ENCODE peak calls at places on chromosomes 11 and 22, in six cellular contexts. V is endodermal cell, T is suprapubic skin, L is BE2C, Z is PC-3, C is colonic mucosa. P is an unnamed sample. For H3K36me3 and H3K27me3, the result is how much of the 10 kb centered on the place peaks cover.

GRCh38 chr22:27331526-27332281 is 469.9 kb downstream of the MN1 start:
- DNase-seq in V (peak), T (no peak), L (peak), Z (peak), C (no peak), P (peak)

GRCh38 chr22:43491177-43491576 is 79.4 kb downstream of the MPPED1 start:
- DNase-seq in V (no peak), T (no peak), L (no peak), Z (no peak), C (no peak), P (no peak)

GRCh38 chr11:2847511-2847910 is 38.1 kb downstream of the CDKN1C start:
- DNase-seq in V (no peak), T (no peak), L (no peak), Z (no peak), C (no peak), P (no peak)

GRCh38 chr11:86101493-86101892 is 32.6 kb upstream of the PICALM start:
- DNase-seq in V (no peak), T (no peak), L (no peak), Z (peak), C (no peak), P (no peak)

GRCh38 chr11:111514216-111515031 is at the start of gene HOATZ:
- DNase-seq in V (peak), T (no peak), L (peak), Z (no peak), C (no peak), P (no peak)

GRCh38 chr22:48154943-48155240 is 1392.4 kb downstream of the TBC1D22A start:
- DNase-seq in V (no peak), T (no peak), L (no peak), Z (no peak), C (no peak), P (no peak)

GRCh38 chr11:134433806-134434205 is 21.8 kb upstream of the B3GAT1 start:
- DNase-seq in V (no peak), T (no peak), L (no peak), Z (no peak), C (no peak), P (no peak)

GRCh38 chr11:125675196-125675595 is 5.5 kb downstream of the ACRV1 start:
- DNase-seq in V (no peak), T (no peak), L (no peak), Z (no peak), C (no peak), P (no peak)

GRCh38 chr11:70771099-70771885 is 373.0 kb downstream of the CTTN start:
- DNase-seq in V (no peak), T (no peak), L (no peak), Z (no peak), C (no peak), P (no peak)

GRCh38 chr22:27804683-27805297 is 3.2 kb upstream of the MN1 start:
- DNase-seq in V (peak), T (no peak), L (peak), Z (peak), C (peak), P (peak)

GRCh38 chr22:37060801-37061610 is 9.5 kb downstream of the KCTD17 start:
- DNase-seq in V (no peak), T (no peak), L (no peak), Z (no peak), C (no peak), P (no peak)

GRCh38 chr11:114080219-114080618 is 20.7 kb downstream of the ZBTB16 start:
- DNase-seq in V (no peak), T (peak), L (no peak), Z (no peak), C (no peak), P (no peak)

GRCh38 chr11:96306933-96307747 is 35.9 kb downstream of the MAML2 start:
- DNase-seq in V (peak), T (peak), L (peak), Z (peak), C (peak), P (peak)

GRCh38 chr11:2462986-2463765 is 18.4 kb downstream of the KCNQ1 start:
- DNase-seq in V (peak), T (no peak), L (no peak), Z (peak), C (peak), P (no peak)

GRCh38 chr22:34841911-34842310 is 224.0 kb upstream of the ISX start:
- DNase-seq in V (no peak), T (no peak), L (no peak), Z (no peak), C (no peak), P (no peak)

GRCh38 chr11:30935861-30936260 is 349.7 kb upstream of the MPPED2 start:
- DNase-seq in V (no peak), T (no peak), L (no peak), Z (no peak), C (no peak), P (no peak)

GRCh38 chr22:17303840-17304779 is 65.2 kb upstream of the CECR2 start:
- DNase-seq in V (no peak), T (no peak), L (no peak), Z (no peak), C (no peak), P (no peak)

GRCh38 chr11:93330446-93330984 is at the start of gene DEUP1:
- DNase-seq in V (peak), T (peak), L (peak), Z (peak), C (peak), P (no peak)

GRCh38 chr11:66700337-66700736 is 22.6 kb upstream of the RBM4B start:
- DNase-seq in V (no peak), T (no peak), L (no peak), Z (no peak), C (no peak), P (no peak)

GRCh38 chr11:69156673-69157155 is 979 bp downstream of the SMIM38 start:
- DNase-seq in V (no peak), T (no peak), L (no peak), Z (no peak), C (no peak), P (no peak)

GRCh38 chr11:33895752-33896137 is 3.9 kb upstream of the LMO2 start:
- DNase-seq in V (no peak), T (no peak), L (no peak), Z (no peak), C (no peak), P (no peak)

GRCh38 chr22:33565580-33565995 is 354.7 kb downstream of the LARGE1 start:
- DNase-seq in V (no peak), T (no peak), L (no peak), Z (no peak), C (no peak), P (no peak)

GRCh38 chr11:99015634-99016454 is 4.9 kb upstream of the CNTN5 start:
- DNase-seq in V (no peak), T (no peak), L (peak), Z (peak), C (no peak), P (no peak)

GRCh38 chr22:29319072-29319471 is 3.6 kb upstream of the RASL10A start:
- DNase-seq in V (no peak), T (no peak), L (no peak), Z (no peak), C (no peak), P (no peak)

GRCh38 chr11:57568330-57568766 is 876 bp upstream of the UBE2L6 start:
- DNase-seq in V (peak), T (peak), L (peak), Z (peak), C (peak), P (no peak)

GRCh38 chr11:2816941-2817421 is 68.6 kb downstream of the CDKN1C start:
- DNase-seq in V (no peak), T (no peak), L (no peak), Z (no peak), C (no peak), P (no peak)

GRCh38 chr11:32079511-32079910 is 11.4 kb upstream of the RCN1 start:
- DNase-seq in V (no peak), T (no peak), L (no peak), Z (no peak), C (no peak), P (no peak)

GRCh38 chr22:22397292-22397870 is 111.2 kb downstream of the ZNF280B start:
- DNase-seq in V (peak), T (no peak), L (no peak), Z (peak), C (no peak), P (peak)

GRCh38 chr22:49582671-49583070 is 245.0 kb downstream of the BRD1 start:
- DNase-seq in V (no peak), T (no peak), L (no peak), Z (no peak), C (no peak), P (no peak)

GRCh38 chr22:20418211-20418788 is 19.3 kb downstream of the SCARF2 start:
- DNase-seq in V (peak), T (peak), L (peak), Z (peak), C (peak), P (peak)

GRCh38 chr22:37316875-37317371 is 34.6 kb downstream of the CYTH4 start:
- DNase-seq in V (peak), T (peak), L (peak), Z (peak), C (peak), P (peak)

GRCh38 chr22:19878461-19879247 is 24.0 kb upstream of the GNB1L start:
- DNase-seq in V (peak), T (peak), L (peak), Z (no peak), C (no peak), P (no peak)

GRCh38 chr11:10806206-10806605 is 2.5 kb downstream of the EIF4G2 start:
- DNase-seq in V (no peak), T (no peak), L (no peak), Z (no peak), C (no peak), P (no peak)

GRCh38 chr11:10807629-10808552 is 835 bp downstream of the EIF4G2 start:
- DNase-seq in V (peak), T (peak), L (peak), Z (peak), C (peak), P (peak)

GRCh38 chr11:10803676-10804075 is 5.0 kb downstream of the EIF4G2 start:
- DNase-seq in V (no peak), T (no peak), L (no peak), Z (no peak), C (no peak), P (no peak)

GRCh38 chr11:10808553-10809372 is at the start of gene EIF4G2:
- DNase-seq in V (peak), T (peak), L (peak), Z (peak), C (peak), P (peak)

GRCh38 chr11:10805741-10806140 is 3.0 kb downstream of the EIF4G2 start:
- DNase-seq in V (no peak), T (no peak), L (no peak), Z (no peak), C (no peak), P (no peak)
- H3K4me3 ChIP-seq in V (peak), T (peak), L (peak), Z (peak), C (no peak), P (no peak)

GRCh38 chr11:61861634-61862033 is 29.7 kb downstream of the FADS3 start:
- DNase-seq in V (no peak), T (no peak), L (no peak), Z (no peak), C (no peak), P (no peak)

GRCh38 chr11:61862714-61863547 is 28.4 kb downstream of the FADS3 start:
- DNase-seq in V (no peak), T (no peak), L (no peak), Z (no peak), C (no peak), P (no peak)

GRCh38 chr11:61855939-61856730 is 28.0 kb downstream of the FADS2 start:
- DNase-seq in V (no peak), T (no peak), L (peak), Z (no peak), C (no peak), P (no peak)

GRCh38 chr11:61863548-61864081 is 27.7 kb downstream of the FADS3 start:
- DNase-seq in V (no peak), T (no peak), L (no peak), Z (no peak), C (no peak), P (no peak)

DNA sequence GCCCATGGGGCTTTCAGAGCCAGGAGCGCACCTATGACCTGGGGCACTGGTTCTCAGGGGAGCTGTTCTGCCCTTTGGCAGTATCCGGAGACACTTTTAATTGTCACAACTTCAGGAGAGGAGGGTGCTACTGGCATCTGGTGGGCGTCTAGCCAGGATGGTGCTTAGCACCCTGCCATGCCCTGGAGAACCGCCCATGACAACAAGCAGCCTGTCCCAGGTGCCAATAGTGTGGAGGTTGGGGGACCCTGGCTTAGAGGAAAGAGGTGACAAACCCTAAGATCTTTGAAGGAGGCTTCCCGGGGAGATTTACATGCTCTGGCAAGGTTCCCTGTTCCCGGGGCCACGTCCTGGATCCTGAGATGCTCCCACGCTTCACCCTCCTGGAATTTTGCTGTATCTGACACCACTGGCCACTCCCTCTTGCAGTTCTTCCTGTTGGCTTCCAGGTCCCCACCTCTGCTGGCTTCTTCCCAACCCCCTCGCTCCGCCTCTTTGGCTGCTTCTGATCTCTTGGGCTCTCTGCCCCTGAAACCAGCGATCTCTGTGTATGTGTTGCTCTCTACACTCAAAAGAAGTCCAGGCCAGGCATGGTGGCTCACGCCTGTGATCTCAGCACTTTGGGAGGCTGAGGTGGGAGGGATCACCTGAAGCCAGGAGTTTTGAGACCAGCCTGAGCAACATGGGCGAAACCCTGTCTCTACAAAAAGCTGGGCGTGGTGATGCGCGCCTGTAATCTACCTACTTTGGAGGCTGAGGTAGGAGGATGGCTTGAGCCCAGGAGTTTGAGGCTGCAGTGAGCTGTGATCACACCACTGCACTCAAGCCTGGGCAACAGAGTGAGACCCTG is 31.1 kb downstream of the FADS3 start:
- DNase-seq in V (no peak), T (no peak), L (no peak), Z (peak), C (peak), P (peak)
- H3K36me3 ChIP-seq in V (half or more), T (under half), L (under half), Z (under half), C (under half), P (under half)

GRCh38 chr11:40203606-40204005 is 1255.8 kb downstream of the LRRC4C start:
- DNase-seq in V (no peak), T (no peak), L (no peak), Z (no peak), C (no peak), P (no peak)

GRCh38 chr11:40202569-40202968 is 1256.9 kb downstream of the LRRC4C start:
- DNase-seq in V (peak), T (no peak), L (peak), Z (no peak), C (no peak), P (no peak)

DNA sequence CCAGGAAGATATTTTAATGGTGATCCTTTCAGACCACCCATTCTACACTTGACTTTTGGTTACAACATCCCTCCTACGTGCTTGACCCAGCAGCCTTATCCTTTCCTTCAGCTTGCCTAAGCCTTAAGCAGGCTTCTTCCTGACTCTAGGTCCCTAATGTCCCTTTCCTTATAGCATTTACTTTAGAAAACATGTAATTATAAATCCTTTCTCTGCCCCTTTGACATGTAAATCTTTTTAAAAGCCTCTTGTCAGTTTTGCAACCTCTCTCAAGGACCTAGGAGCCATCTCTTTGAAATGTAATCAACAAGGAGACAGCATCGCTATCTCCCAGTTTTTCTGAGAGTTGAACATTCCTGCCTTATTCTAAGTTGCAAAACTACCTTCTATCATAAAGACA is 1255.2 kb downstream of the LRRC4C start:
- DNase-seq in V (no peak), T (no peak), L (no peak), Z (no peak), C (no peak), P (no peak)
- H3K27me3 ChIP-seq in V (under half), T (under half), L (under half), Z (under half), C (under half), P (under half)

GRCh38 chr11:129817282-129818051 is 1.8 kb downstream of the TMEM45B start:
- DNase-seq in V (no peak), T (no peak), L (no peak), Z (peak), C (peak), P (no peak)

GRCh38 chr11:129813216-129813791 is 2.3 kb upstream of the TMEM45B start:
- DNase-seq in V (no peak), T (no peak), L (no peak), Z (no peak), C (no peak), P (no peak)

GRCh38 chr11:129814244-129814992 is 1.2 kb upstream of the TMEM45B start:
- DNase-seq in V (peak), T (no peak), L (peak), Z (no peak), C (no peak), P (peak)

GRCh38 chr11:129819237-129819636 is 3.6 kb downstream of the TMEM45B start:
- DNase-seq in V (no peak), T (no peak), L (no peak), Z (no peak), C (no peak), P (no peak)

GRCh38 chr11:129815596-129816461 is at the start of gene TMEM45B:
- DNase-seq in V (peak), T (no peak), L (peak), Z (peak), C (peak), P (no peak)
- H3K4me3 ChIP-seq in V (peak), T (peak), L (peak), Z (peak), C (peak), P (no peak)

DNA sequence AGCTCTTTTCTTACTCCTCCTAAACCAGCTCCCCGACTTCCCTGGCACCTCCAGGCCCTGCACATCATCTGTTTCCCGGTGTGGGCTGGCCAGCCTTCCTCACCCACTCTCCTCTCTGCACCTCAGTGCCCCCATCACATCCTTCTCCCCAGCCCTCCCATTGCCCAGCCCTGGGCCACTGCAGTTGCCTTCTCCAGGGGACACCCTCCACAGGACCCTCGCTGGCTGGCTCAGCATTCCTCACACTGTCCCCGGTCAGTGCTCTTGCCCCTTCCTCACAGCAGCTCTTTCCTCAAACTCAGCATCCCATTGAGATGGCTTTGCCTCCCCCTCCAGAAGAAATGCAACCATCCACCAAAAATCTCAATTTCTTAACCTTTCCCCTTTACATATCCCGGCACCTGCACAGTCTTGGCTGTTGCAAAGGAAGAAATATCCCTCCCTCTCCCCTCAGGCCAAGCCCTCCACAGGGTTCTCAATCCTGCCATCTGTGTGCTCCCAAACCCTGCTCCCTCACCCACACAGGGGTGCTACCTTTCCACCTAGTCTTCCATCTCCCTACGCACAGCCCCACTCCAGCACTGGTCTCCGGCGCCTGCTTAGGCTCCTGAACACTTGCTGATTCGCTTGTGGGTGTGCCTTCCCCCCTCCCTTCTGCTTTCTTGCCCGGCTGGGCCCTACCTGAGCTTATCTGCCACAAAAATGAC is 19.5 kb downstream of the RPL27A start:
- DNase-seq in V (no peak), T (no peak), L (no peak), Z (no peak), C (no peak), P (no peak)
- H3K36me3 ChIP-seq in V (half or more), T (half or more), L (under half), Z (under half), C (under half), P (under half)

GRCh38 chr11:117356126-117356761 is 28.6 kb downstream of the CEP164 start:
- DNase-seq in V (no peak), T (no peak), L (no peak), Z (peak), C (no peak), P (no peak)

GRCh38 chr11:117366875-117367274 is 39.2 kb downstream of the CEP164 start:
- DNase-seq in V (no peak), T (no peak), L (no peak), Z (no peak), C (no peak), P (no peak)

GRCh38 chr11:117366183-117366582 is 38.5 kb downstream of the CEP164 start:
- DNase-seq in V (no peak), T (no peak), L (no peak), Z (no peak), C (no peak), P (no peak)

DNA sequence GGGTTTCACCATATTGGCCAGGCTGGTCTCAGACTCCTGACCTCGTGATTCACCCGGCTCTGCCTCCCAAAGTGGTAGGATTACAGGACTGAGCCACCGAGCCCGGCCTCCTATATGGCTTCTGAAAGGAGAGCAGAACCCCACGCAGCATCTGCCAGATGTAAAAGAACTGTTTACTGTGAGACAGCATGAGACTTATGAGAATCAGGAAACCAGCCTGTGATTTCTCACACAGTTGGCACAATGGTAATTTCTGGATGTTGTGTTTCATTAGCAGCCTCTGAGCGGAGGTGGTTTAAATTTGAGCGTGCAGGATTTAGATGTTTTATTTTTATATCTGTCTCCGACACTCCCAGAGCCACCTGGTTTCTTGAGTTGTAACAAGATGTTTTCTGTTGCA is 33.8 kb downstream of the CEP164 start:
- DNase-seq in V (no peak), T (no peak), L (no peak), Z (no peak), C (no peak), P (no peak)
- H3K27me3 ChIP-seq in V (under half), T (under half), L (under half), Z (under half), C (under half), P (under half)

GRCh38 chr11:116732740-116733385 is 39.9 kb downstream of the BUD13 start:
- DNase-seq in V (peak), T (peak), L (peak), Z (peak), C (peak), P (peak)
- H3K4me3 ChIP-seq in V (no peak), T (no peak), L (no peak), Z (no peak), C (no peak), P (no peak)

P was measured in MG63.